ENCODE peak calls at places on chromosomes 7 and 10, in four cellular contexts. P is GM12891, D is K562, O is GM12878. N is an unnamed sample.

GRCh38 chr10:20369863-20370736 is 527.0 kb downstream of the NEBL start:
- DNase-seq in P (no peak), D (no peak), O (no peak), N (no peak)

GRCh38 chr7:132666076-132666775 is 90.0 kb upstream of the PLXNA4 start:
- DNase-seq in P (no peak), D (no peak), O (no peak), N (no peak)

GRCh38 chr7:91941450-91941849 is 788 bp downstream of the AKAP9 start:
- DNase-seq in P (no peak), D (no peak), O (no peak), N (peak; percentile 61)

GRCh38 chr10:29692121-29692539 is 57.4 kb upstream of the SVIL start:
- DNase-seq in P (no peak), D (no peak), O (no peak), N (no peak)

GRCh38 chr7:22627136-22627535 is 99.9 kb upstream of the IL6 start:
- DNase-seq in P (no peak), D (no peak), O (no peak), N (no peak)

GRCh38 chr7:15795371-15795770 is 108.9 kb upstream of the MEOX2 start:
- DNase-seq in P (no peak), D (no peak), O (no peak), N (no peak)

GRCh38 chr10:122363311-122363710 is 11.2 kb upstream of the PLEKHA1 start:
- DNase-seq in P (no peak), D (no peak), O (no peak), N (no peak)

GRCh38 chr7:43071604-43072003 is 40.8 kb upstream of the HECW1 start:
- DNase-seq in P (no peak), D (peak; percentile 23), O (no peak), N (peak; percentile 2)

GRCh38 chr7:21844742-21845141 is 101.0 kb downstream of the CDCA7L start:
- DNase-seq in P (no peak), D (no peak), O (no peak), N (no peak)

GRCh38 chr7:78691584-78691983 is 761.9 kb downstream of the MAGI2 start:
- DNase-seq in P (no peak), D (no peak), O (no peak), N (no peak)

GRCh38 chr7:2299131-2299829 is 15.0 kb downstream of the SNX8 start:
- DNase-seq in P (no peak), D (no peak), O (peak; percentile 92), N (no peak)

GRCh38 chr7:13742719-13743640 is 246.5 kb downstream of the ETV1 start:
- DNase-seq in P (no peak), D (no peak), O (no peak), N (no peak)

GRCh38 chr10:125768217-125768616 is 7.4 kb downstream of the MMP21 start:
- DNase-seq in P (no peak), D (peak; percentile 36), O (no peak), N (peak; percentile 4)

GRCh38 chr7:115122388-115122787 is 200.5 kb downstream of the MDFIC start:
- DNase-seq in P (no peak), D (no peak), O (no peak), N (no peak)

GRCh38 chr10:23439920-23440875 is 1.3 kb downstream of the OTUD1 start:
- DNase-seq in P (peak; percentile 22), D (no peak), O (no peak), N (no peak)

GRCh38 chr10:114045071-114045737 is 1.5 kb downstream of the ADRB1 start:
- DNase-seq in P (no peak), D (no peak), O (no peak), N (no peak)

GRCh38 chr7:302054-302992 is 12.4 kb downstream of the FOXL3 start:
- DNase-seq in P (no peak), D (no peak), O (no peak), N (no peak)

GRCh38 chr7:116236020-116236630 is 25.8 kb downstream of the TES start:
- DNase-seq in P (no peak), D (peak; percentile 43), O (no peak), N (no peak)

GRCh38 chr10:25028711-25029110 is 12.3 kb downstream of the THNSL1 start:
- DNase-seq in P (no peak), D (no peak), O (no peak), N (no peak)

GRCh38 chr7:134741901-134742635 is 37.4 kb upstream of the CALD1 start:
- DNase-seq in P (no peak), D (no peak), O (no peak), N (no peak)

GRCh38 chr7:35802649-35803048 is 1.8 kb downstream of the SEPTIN7 start:
- DNase-seq in P (no peak), D (peak; percentile 16), O (no peak), N (no peak)

GRCh38 chr10:72821606-72822005 is 71.9 kb upstream of the OIT3 start:
- DNase-seq in P (no peak), D (no peak), O (no peak), N (no peak)

GRCh38 chr10:125217986-125218675 is 57.8 kb upstream of the CTBP2 start:
- DNase-seq in P (no peak), D (no peak), O (no peak), N (peak; percentile 19)

GRCh38 chr7:2518737-2519118 is 846 bp upstream of the LFNG start:
- DNase-seq in P (no peak), D (peak; percentile 64), O (no peak), N (no peak)

GRCh38 chr10:94299417-94299816 is 63.3 kb downstream of the NOC3L start:
- DNase-seq in P (no peak), D (peak; percentile 59), O (no peak), N (peak; percentile 4)

GRCh38 chr7:90677742-90678439 is 81.8 kb downstream of the CDK14 start:
- DNase-seq in P (no peak), D (no peak), O (no peak), N (no peak)
- TF ChIP-seq SPI1 in P (peak; percentile 7), D (no peak), O (no peak), N (no peak)

GRCh38 chr10:70440296-70441160 is 953 bp downstream of the NODAL start:
- DNase-seq in P (no peak), D (peak; percentile 43), O (no peak), N (no peak)
- TF ChIP-seq SPI1 in P (no peak), D (no peak), O (no peak), N (no peak)

DNA sequence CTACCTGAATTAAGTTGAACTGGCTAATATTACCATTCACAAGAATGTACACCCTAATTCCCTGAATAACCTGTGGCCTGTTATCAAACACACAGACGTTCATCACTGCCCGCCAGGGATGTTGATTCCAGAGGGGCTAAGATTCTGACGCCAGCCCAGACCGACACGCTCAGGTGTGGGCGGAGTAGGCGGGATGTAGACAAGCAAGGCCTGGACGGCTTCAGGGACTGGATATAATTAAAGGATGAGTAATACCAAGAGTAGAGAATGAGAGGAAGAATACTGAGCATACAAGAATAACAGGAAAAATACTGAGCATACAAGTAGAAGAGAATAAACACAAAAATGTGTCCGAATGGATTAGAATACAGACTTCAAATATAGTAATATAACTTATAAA is 29.0 kb downstream of the CUBN start:
- DNase-seq in P (no peak), D (no peak), O (no peak), N (no peak)
- TF ChIP-seq SPI1 in P (no peak), D (no peak), O (no peak), N (no peak)

DNA sequence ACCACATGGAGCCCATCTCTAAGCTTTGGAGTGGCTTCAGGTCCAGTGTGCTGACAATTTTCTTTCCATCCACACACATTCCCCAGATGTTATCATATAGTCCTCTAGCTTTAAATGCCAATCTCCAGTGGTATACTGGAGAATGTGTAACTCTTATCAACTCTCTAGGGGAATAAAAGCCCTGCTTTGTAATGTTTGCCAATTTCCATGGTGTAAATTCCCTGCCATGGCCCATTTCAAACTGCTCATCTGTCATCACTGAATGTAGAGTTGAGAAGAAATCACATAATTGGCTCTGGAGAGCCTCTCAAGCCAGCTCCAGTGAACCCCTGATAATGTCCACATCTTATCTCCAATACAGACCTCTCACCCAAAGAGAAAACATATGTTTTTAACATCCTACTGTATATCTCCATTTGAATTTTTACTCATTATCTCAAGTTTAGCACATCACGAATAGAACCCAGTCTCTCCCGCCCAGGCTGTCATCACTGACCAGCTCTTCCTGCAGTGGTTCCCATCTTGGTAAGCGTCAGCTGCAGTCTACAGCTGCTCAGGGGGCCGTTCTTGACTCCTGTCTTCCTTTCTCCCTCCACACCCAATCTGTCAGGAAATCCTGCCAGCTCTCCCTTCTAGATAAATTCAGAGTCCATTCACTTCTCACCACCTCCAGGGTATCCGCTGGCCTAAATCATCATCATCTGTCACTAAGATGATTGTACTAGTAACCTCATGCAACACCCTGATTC is 332.5 kb downstream of the FRMD4A start:
- DNase-seq in P (no peak), D (no peak), O (no peak), N (no peak)
- TF ChIP-seq SPI1 in P (no peak), D (no peak), O (no peak), N (no peak)

GRCh38 chr10:69641261-69641980 is 11.4 kb downstream of the FAM241B start:
- DNase-seq in P (no peak), D (no peak), O (no peak), N (no peak)

GRCh38 chr10:69644658-69645295 is 14.7 kb downstream of the FAM241B start:
- DNase-seq in P (peak; percentile 75), D (peak; percentile 81), O (no peak), N (peak; percentile 40)

GRCh38 chr10:69643779-69644657 is 14.0 kb downstream of the FAM241B start:
- DNase-seq in P (no peak), D (no peak), O (no peak), N (no peak)

GRCh38 chr10:69640196-69640980 is 10.3 kb downstream of the FAM241B start:
- DNase-seq in P (no peak), D (no peak), O (no peak), N (no peak)

DNA sequence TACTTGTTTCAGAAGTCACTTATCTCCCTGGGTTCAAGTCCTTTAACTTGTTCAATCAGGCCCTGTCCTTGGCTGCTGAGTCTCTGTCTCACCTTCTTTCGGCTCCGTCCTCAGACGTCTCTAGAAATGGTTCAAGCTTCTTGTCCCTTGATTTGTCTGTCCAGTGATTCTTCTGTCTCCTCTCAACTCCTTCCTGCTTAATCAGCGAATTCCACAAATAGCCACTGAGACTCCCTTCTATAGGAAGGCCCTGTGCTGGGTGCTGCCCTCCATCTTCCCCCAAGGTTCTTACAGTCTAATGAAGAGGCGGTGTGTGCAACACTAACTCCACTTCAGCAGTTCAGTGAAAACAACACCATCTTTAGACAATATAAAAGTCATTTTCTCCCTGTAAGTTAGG is 12.7 kb downstream of the FAM241B start:
- DNase-seq in P (no peak), D (no peak), O (no peak), N (no peak)
- TF ChIP-seq SPI1 in P (no peak), D (no peak), O (no peak), N (no peak)

DNA sequence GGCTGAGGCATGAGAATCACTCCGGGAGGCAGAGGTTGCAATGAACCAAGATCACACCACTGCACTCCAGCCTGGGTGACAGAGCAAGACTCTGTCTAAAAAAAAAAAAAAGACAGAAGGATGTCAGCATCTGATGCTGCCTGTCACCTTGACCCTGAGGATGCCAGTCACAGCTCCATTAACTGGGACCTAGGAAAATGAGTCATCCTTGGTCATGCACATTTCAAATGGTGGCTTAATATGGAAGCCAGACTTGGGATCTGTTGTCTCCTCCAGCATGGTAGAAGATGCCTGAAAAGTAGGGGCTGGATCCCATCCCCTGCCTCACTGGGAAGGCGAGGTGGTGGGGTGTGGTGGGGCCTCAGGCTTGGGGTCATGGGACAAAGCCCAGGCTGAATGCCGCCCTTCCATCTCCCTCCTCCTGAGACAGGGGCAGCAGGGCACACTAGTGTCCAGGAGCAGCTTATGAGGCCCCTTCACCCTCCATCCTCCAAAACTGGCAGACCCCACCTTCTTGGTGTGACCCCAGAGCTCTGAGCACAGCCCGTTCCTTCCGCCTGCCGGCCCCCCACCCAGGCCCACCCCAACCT is 1.3 kb downstream of the NOS3 start:
- DNase-seq in P (no peak), D (no peak), O (no peak), N (no peak)
- TF ChIP-seq SPI1 in P (no peak), D (no peak), O (no peak), N (no peak)